ENCODE peak calls at places on chromosomes 4 and X, in seven cellular contexts. One of them, this sample, is unnamed.
A peak's percentile ranks its signal among the peaks of the same experiment; 100 is the strongest.

GRCh38 chrX:107442914-107443527 is 6.4 kb upstream of the FRMPD3 start:
- DNase-seq in fibroblast of mammary gland: no peak
- DNase-seq in choroid plexus epithelial cell: no peak
- DNase-seq in psoas muscle: no peak
- DNase-seq in progenitor cell of endocrine pancreas: no peak
- DNase-seq in lower lobe of right lung: no peak
- DNase-seq in GM10248: no peak
- DNase-seq in this sample: no peak

GRCh38 chrX:18360867-18361266 is 6.4 kb upstream of the SCML2 start:
- DNase-seq in fibroblast of mammary gland: peak; percentile 37
- DNase-seq in choroid plexus epithelial cell: no peak
- DNase-seq in psoas muscle: peak; percentile 18
- DNase-seq in progenitor cell of endocrine pancreas: no peak
- DNase-seq in lower lobe of right lung: no peak
- DNase-seq in GM10248: no peak
- DNase-seq in this sample: no peak

GRCh38 chrX:50967734-50968133 is 57.2 kb downstream of the BMP15 start:
- DNase-seq in fibroblast of mammary gland: peak; percentile 35
- DNase-seq in choroid plexus epithelial cell: no peak
- DNase-seq in psoas muscle: no peak
- DNase-seq in progenitor cell of endocrine pancreas: no peak
- DNase-seq in lower lobe of right lung: no peak
- DNase-seq in GM10248: no peak
- DNase-seq in this sample: no peak

GRCh38 chrX:15495801-15496200 is 2.7 kb upstream of the PIR start:
- DNase-seq in fibroblast of mammary gland: no peak
- DNase-seq in choroid plexus epithelial cell: no peak
- DNase-seq in psoas muscle: no peak
- DNase-seq in progenitor cell of endocrine pancreas: no peak
- DNase-seq in lower lobe of right lung: no peak
- DNase-seq in GM10248: no peak
- DNase-seq in this sample: no peak

GRCh38 chrX:125131146-125131545 is 188.5 kb upstream of the TEX13C start:
- DNase-seq in fibroblast of mammary gland: no peak
- DNase-seq in choroid plexus epithelial cell: no peak
- DNase-seq in psoas muscle: no peak
- DNase-seq in progenitor cell of endocrine pancreas: no peak
- DNase-seq in lower lobe of right lung: no peak
- DNase-seq in GM10248: no peak
- DNase-seq in this sample: no peak

GRCh38 chr4:30619679-30620078 is 100.5 kb upstream of the PCDH7 start:
- DNase-seq in fibroblast of mammary gland: peak; percentile 78
- DNase-seq in choroid plexus epithelial cell: peak; percentile 1
- DNase-seq in psoas muscle: no peak
- DNase-seq in progenitor cell of endocrine pancreas: no peak
- DNase-seq in lower lobe of right lung: no peak
- DNase-seq in GM10248: no peak
- DNase-seq in this sample: no peak

GRCh38 chr4:189202869-189203271 is 737.8 kb upstream of the FRG1 start:
- DNase-seq in fibroblast of mammary gland: peak; percentile 63
- DNase-seq in choroid plexus epithelial cell: peak; percentile 20
- DNase-seq in psoas muscle: no peak
- DNase-seq in progenitor cell of endocrine pancreas: no peak
- DNase-seq in lower lobe of right lung: no peak
- DNase-seq in GM10248: no peak
- DNase-seq in this sample: no peak

GRCh38 chrX:31099536-31100090 is 27.8 kb upstream of the FTHL17 start:
- DNase-seq in fibroblast of mammary gland: no peak
- DNase-seq in choroid plexus epithelial cell: no peak
- DNase-seq in psoas muscle: no peak
- DNase-seq in progenitor cell of endocrine pancreas: no peak
- DNase-seq in lower lobe of right lung: no peak
- DNase-seq in GM10248: peak; percentile 41
- DNase-seq in this sample: no peak

GRCh38 chr4:164212714-164213113 is 541.2 kb upstream of the SMIM31 start:
- DNase-seq in fibroblast of mammary gland: no peak
- DNase-seq in choroid plexus epithelial cell: no peak
- DNase-seq in psoas muscle: no peak
- DNase-seq in progenitor cell of endocrine pancreas: no peak
- DNase-seq in lower lobe of right lung: no peak
- DNase-seq in GM10248: no peak
- DNase-seq in this sample: no peak

GRCh38 chr4:41143721-41144379 is 70.5 kb downstream of the APBB2 start:
- DNase-seq in fibroblast of mammary gland: peak; percentile 52
- DNase-seq in choroid plexus epithelial cell: peak; percentile 37
- DNase-seq in psoas muscle: no peak
- DNase-seq in progenitor cell of endocrine pancreas: no peak
- DNase-seq in lower lobe of right lung: no peak
- DNase-seq in GM10248: no peak
- DNase-seq in this sample: no peak

GRCh38 chr4:8394806-8395205 is 45.7 kb downstream of the ACOX3 start:
- DNase-seq in fibroblast of mammary gland: no peak
- DNase-seq in choroid plexus epithelial cell: no peak
- DNase-seq in psoas muscle: no peak
- DNase-seq in progenitor cell of endocrine pancreas: no peak
- DNase-seq in lower lobe of right lung: no peak
- DNase-seq in GM10248: no peak
- DNase-seq in this sample: no peak

GRCh38 chr4:67160409-67160808 is 384.9 kb downstream of the CENPC start:
- DNase-seq in fibroblast of mammary gland: no peak
- DNase-seq in choroid plexus epithelial cell: no peak
- DNase-seq in psoas muscle: no peak
- DNase-seq in progenitor cell of endocrine pancreas: no peak
- DNase-seq in lower lobe of right lung: no peak
- DNase-seq in GM10248: no peak
- DNase-seq in this sample: no peak

GRCh38 chr4:45004847-45005565 is 278.6 kb upstream of the GNPDA2 start:
- DNase-seq in fibroblast of mammary gland: no peak
- DNase-seq in choroid plexus epithelial cell: peak; percentile 62
- DNase-seq in psoas muscle: no peak
- DNase-seq in progenitor cell of endocrine pancreas: no peak
- DNase-seq in lower lobe of right lung: no peak
- DNase-seq in GM10248: no peak
- DNase-seq in this sample: no peak

GRCh38 chr4:150385606-150386005 is 196.3 kb upstream of the MAB21L2 start:
- DNase-seq in fibroblast of mammary gland: peak; percentile 96
- DNase-seq in choroid plexus epithelial cell: peak; percentile 92
- DNase-seq in psoas muscle: no peak
- DNase-seq in progenitor cell of endocrine pancreas: no peak
- DNase-seq in lower lobe of right lung: no peak
- DNase-seq in GM10248: no peak
- DNase-seq in this sample: no peak

GRCh38 chrX:7334253-7334935 is 186.4 kb upstream of the PUDP start:
- DNase-seq in fibroblast of mammary gland: peak; percentile 89
- DNase-seq in choroid plexus epithelial cell: peak; percentile 72
- DNase-seq in psoas muscle: no peak
- DNase-seq in progenitor cell of endocrine pancreas: no peak
- DNase-seq in lower lobe of right lung: no peak
- DNase-seq in GM10248: no peak
- DNase-seq in this sample: no peak

GRCh38 chr4:38169524-38169923 is 209.3 kb downstream of the PTTG2 start:
- DNase-seq in fibroblast of mammary gland: no peak
- DNase-seq in choroid plexus epithelial cell: no peak
- DNase-seq in psoas muscle: no peak
- DNase-seq in progenitor cell of endocrine pancreas: no peak
- DNase-seq in lower lobe of right lung: no peak
- DNase-seq in GM10248: no peak
- DNase-seq in this sample: no peak

GRCh38 chrX:110310896-110311295 is 7.0 kb downstream of the AMMECR1 start:
- DNase-seq in fibroblast of mammary gland: peak; percentile 24
- DNase-seq in choroid plexus epithelial cell: no peak
- DNase-seq in psoas muscle: no peak
- DNase-seq in progenitor cell of endocrine pancreas: no peak
- DNase-seq in lower lobe of right lung: no peak
- DNase-seq in GM10248: peak; percentile 42
- DNase-seq in this sample: no peak

GRCh38 chr4:74619931-74620702 is 174.2 kb downstream of the BTC start:
- DNase-seq in fibroblast of mammary gland: peak; percentile 66
- DNase-seq in choroid plexus epithelial cell: peak; percentile 79
- DNase-seq in psoas muscle: no peak
- DNase-seq in progenitor cell of endocrine pancreas: no peak
- DNase-seq in lower lobe of right lung: no peak
- DNase-seq in GM10248: no peak
- DNase-seq in this sample: no peak

GRCh38 chr4:42067264-42067663 is 76.9 kb downstream of the SLC30A9 start:
- DNase-seq in fibroblast of mammary gland: no peak
- DNase-seq in choroid plexus epithelial cell: no peak
- DNase-seq in psoas muscle: no peak
- DNase-seq in progenitor cell of endocrine pancreas: no peak
- DNase-seq in lower lobe of right lung: no peak
- DNase-seq in GM10248: no peak
- DNase-seq in this sample: no peak

GRCh38 chr4:8247047-8247930 is 22.3 kb upstream of the HTRA3 start:
- DNase-seq in fibroblast of mammary gland: peak; percentile 51
- DNase-seq in choroid plexus epithelial cell: peak; percentile 83
- DNase-seq in psoas muscle: peak; percentile 80
- DNase-seq in progenitor cell of endocrine pancreas: no peak
- DNase-seq in lower lobe of right lung: peak; percentile 72
- DNase-seq in GM10248: no peak
- DNase-seq in this sample: no peak

GRCh38 chr4:76950052-76950845 is 697 bp downstream of the SEPTIN11 start:
- DNase-seq in fibroblast of mammary gland: peak; percentile 48
- DNase-seq in choroid plexus epithelial cell: peak; percentile 58
- DNase-seq in psoas muscle: peak; percentile 64
- DNase-seq in progenitor cell of endocrine pancreas: peak; percentile 38
- DNase-seq in lower lobe of right lung: peak; percentile 85
- DNase-seq in GM10248: peak; percentile 57
- DNase-seq in this sample: peak; percentile 45

GRCh38 chr4:76952071-76952470 is 2.5 kb downstream of the SEPTIN11 start:
- DNase-seq in fibroblast of mammary gland: no peak
- DNase-seq in choroid plexus epithelial cell: peak; percentile 36
- DNase-seq in psoas muscle: no peak
- DNase-seq in progenitor cell of endocrine pancreas: no peak
- DNase-seq in lower lobe of right lung: no peak
- DNase-seq in GM10248: no peak
- DNase-seq in this sample: no peak

GRCh38 chr4:76952631-76953587 is 3.4 kb downstream of the SEPTIN11 start:
- DNase-seq in fibroblast of mammary gland: peak; percentile 65
- DNase-seq in choroid plexus epithelial cell: peak; percentile 37
- DNase-seq in psoas muscle: no peak
- DNase-seq in progenitor cell of endocrine pancreas: no peak
- DNase-seq in lower lobe of right lung: no peak
- DNase-seq in GM10248: no peak
- DNase-seq in this sample: no peak

GRCh38 chr4:76950846-76951321 is 1.3 kb downstream of the SEPTIN11 start:
- DNase-seq in fibroblast of mammary gland: peak; percentile 42
- DNase-seq in choroid plexus epithelial cell: peak; percentile 67
- DNase-seq in psoas muscle: no peak
- DNase-seq in progenitor cell of endocrine pancreas: no peak
- DNase-seq in lower lobe of right lung: peak; percentile 49
- DNase-seq in GM10248: peak; percentile 12
- DNase-seq in this sample: no peak

GRCh38 chr4:76951333-76952033 is 1.9 kb downstream of the SEPTIN11 start:
- DNase-seq in fibroblast of mammary gland: no peak
- DNase-seq in choroid plexus epithelial cell: peak; percentile 57
- DNase-seq in psoas muscle: no peak
- DNase-seq in progenitor cell of endocrine pancreas: no peak
- DNase-seq in lower lobe of right lung: no peak
- DNase-seq in GM10248: no peak
- DNase-seq in this sample: no peak
- TF ChIP-seq CTCF in fibroblast of mammary gland: no peak
- TF ChIP-seq CTCF in choroid plexus epithelial cell: no peak
- TF ChIP-seq CTCF in psoas muscle: no peak
- TF ChIP-seq CTCF in progenitor cell of endocrine pancreas: no peak
- TF ChIP-seq CTCF in lower lobe of right lung: no peak
- TF ChIP-seq CTCF in GM10248: no peak
- TF ChIP-seq CTCF in this sample: no peak

DNA sequence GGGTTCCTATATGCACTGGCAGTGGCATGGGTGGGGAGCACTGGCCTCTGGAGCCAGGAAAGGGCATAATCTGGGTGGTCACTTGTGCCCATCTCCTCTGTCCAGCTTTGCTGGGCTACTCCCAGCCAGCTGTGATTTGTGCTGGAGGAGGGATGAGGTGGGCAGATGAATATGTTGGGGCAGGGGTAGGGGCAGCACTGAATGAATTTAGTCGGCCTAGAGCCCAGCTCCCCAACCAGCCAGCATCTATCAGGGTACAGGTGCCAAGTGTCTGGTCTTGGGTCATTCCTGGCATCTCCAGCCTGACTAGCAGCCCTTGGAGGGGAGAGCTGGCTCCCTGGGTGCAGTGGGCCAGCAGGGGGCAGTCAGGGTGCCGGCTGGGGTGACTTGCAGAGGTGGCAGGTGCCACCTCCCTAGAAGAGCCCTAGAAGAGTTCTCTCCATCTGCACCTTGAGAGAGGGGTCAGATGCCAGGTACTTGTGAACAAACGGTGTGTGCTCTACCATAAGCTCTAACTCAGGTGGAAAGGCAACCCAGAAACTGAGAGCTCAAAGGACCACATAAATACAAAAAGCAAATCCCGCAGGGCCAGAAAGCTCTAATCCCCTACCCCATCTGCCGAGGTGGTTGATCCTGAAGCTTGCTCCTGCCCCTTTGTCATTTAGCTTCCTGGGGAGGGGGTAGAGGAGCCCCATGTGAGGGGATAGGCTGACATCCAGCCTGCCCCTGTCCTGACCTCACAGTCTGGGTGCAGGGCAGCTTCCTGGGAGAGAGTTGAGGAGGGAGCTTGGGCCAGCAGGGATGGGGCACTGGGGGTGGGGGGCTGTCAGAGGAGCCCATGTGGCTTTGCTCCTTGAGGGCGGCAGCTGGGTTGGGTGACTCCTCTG is 2.2 kb downstream of the SORCS2 start:
- DNase-seq in fibroblast of mammary gland: peak; percentile 31
- DNase-seq in choroid plexus epithelial cell: peak; percentile 40
- DNase-seq in psoas muscle: no peak
- DNase-seq in progenitor cell of endocrine pancreas: no peak
- DNase-seq in lower lobe of right lung: peak; percentile 83
- DNase-seq in GM10248: no peak
- DNase-seq in this sample: no peak
- TF ChIP-seq CTCF in fibroblast of mammary gland: peak; percentile 42
- TF ChIP-seq CTCF in choroid plexus epithelial cell: peak; percentile 69
- TF ChIP-seq CTCF in psoas muscle: peak; percentile 39
- TF ChIP-seq CTCF in progenitor cell of endocrine pancreas: peak; percentile 47
- TF ChIP-seq CTCF in lower lobe of right lung: peak; percentile 58
- TF ChIP-seq CTCF in GM10248: peak; percentile 24
- TF ChIP-seq CTCF in this sample: peak; percentile 56

GRCh38 chr4:107900067-107900466 is 31.3 kb upstream of the CYP2U1 start:
- DNase-seq in fibroblast of mammary gland: no peak
- DNase-seq in choroid plexus epithelial cell: no peak
- DNase-seq in psoas muscle: no peak
- DNase-seq in progenitor cell of endocrine pancreas: no peak
- DNase-seq in lower lobe of right lung: no peak
- DNase-seq in GM10248: no peak
- DNase-seq in this sample: no peak
- TF ChIP-seq CTCF in fibroblast of mammary gland: no peak
- TF ChIP-seq CTCF in choroid plexus epithelial cell: no peak
- TF ChIP-seq CTCF in psoas muscle: no peak
- TF ChIP-seq CTCF in progenitor cell of endocrine pancreas: no peak
- TF ChIP-seq CTCF in lower lobe of right lung: no peak
- TF ChIP-seq CTCF in GM10248: no peak
- TF ChIP-seq CTCF in this sample: no peak

DNA sequence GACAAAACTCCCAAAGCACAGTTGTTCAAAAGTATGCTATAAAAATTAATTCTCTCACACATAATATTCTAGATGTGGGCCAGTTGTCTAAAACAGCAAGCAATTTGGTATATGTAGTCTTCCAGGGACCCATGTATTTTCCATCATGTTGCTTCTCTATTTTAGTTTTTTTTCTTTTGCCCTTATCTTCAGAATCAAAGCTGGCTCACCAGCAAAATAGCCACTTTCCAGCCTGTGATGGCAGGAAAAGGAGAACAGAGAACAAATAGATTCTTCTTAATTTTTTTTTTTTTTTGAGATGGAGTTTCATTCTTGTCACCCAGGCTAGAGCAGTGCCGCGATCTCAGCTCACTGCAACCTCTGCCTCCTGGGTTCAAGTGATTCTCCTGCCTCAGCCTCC is 680.8 kb upstream of the TENM3 start:
- DNase-seq in fibroblast of mammary gland: no peak
- DNase-seq in choroid plexus epithelial cell: no peak
- DNase-seq in psoas muscle: no peak
- DNase-seq in progenitor cell of endocrine pancreas: no peak
- DNase-seq in lower lobe of right lung: no peak
- DNase-seq in GM10248: no peak
- DNase-seq in this sample: no peak
- TF ChIP-seq CTCF in fibroblast of mammary gland: no peak
- TF ChIP-seq CTCF in choroid plexus epithelial cell: no peak
- TF ChIP-seq CTCF in psoas muscle: no peak
- TF ChIP-seq CTCF in progenitor cell of endocrine pancreas: no peak
- TF ChIP-seq CTCF in lower lobe of right lung: no peak
- TF ChIP-seq CTCF in GM10248: no peak
- TF ChIP-seq CTCF in this sample: no peak

This sample was measured in neural crest cell.